ENCODE peak calls at places on chromosomes 11 and 22, in five cellular contexts. V, D, W, F and G are unnamed samples.

GRCh38 chr11:12111482-12112149 is 1.2 kb downstream of the MICAL2 start:
- DNase-seq in V (no peak), D (no peak), W (no peak), F (no peak), G (no peak)

GRCh38 chr11:32056445-32056844 is 34.4 kb upstream of the RCN1 start:
- DNase-seq in V (no peak), D (no peak), W (no peak), F (no peak), G (peak)

GRCh38 chr11:111693224-111693937 is 72.8 kb downstream of the PPP2R1B start:
- DNase-seq in V (no peak), D (no peak), W (no peak), F (no peak), G (no peak)

GRCh38 chr11:2290351-2290841 is 11.3 kb downstream of the C11orf21 start:
- DNase-seq in V (no peak), D (peak), W (no peak), F (no peak), G (peak)

GRCh38 chr22:37195921-37196320 is 7.9 kb upstream of the C1QTNF6 start:
- DNase-seq in V (no peak), D (no peak), W (no peak), F (no peak), G (peak)

GRCh38 chr11:128625766-128626165 is 38.4 kb upstream of the ETS1 start:
- DNase-seq in V (no peak), D (no peak), W (no peak), F (no peak), G (no peak)

GRCh38 chr11:6099577-6099976 is 7.9 kb upstream of the OR56B4 start:
- DNase-seq in V (no peak), D (no peak), W (no peak), F (no peak), G (no peak)

GRCh38 chr11:119085523-119085878 is 820 bp downstream of the HMBS start:
- DNase-seq in V (no peak), D (no peak), W (no peak), F (no peak), G (no peak)

GRCh38 chr11:69711824-69712801 is 8.3 kb upstream of the FGF19 start:
- DNase-seq in V (peak), D (no peak), W (no peak), F (no peak), G (no peak)

GRCh38 chr11:38297670-38298069 is 1699.6 kb upstream of the RAG2 start:
- DNase-seq in V (no peak), D (no peak), W (no peak), F (no peak), G (no peak)

GRCh38 chr11:3796796-3797328 is 492 bp downstream of the NUP98 start:
- DNase-seq in V (no peak), D (no peak), W (no peak), F (no peak), G (no peak)

GRCh38 chr11:24234822-24235508 is 261.9 kb upstream of the LUZP2 start:
- DNase-seq in V (no peak), D (no peak), W (no peak), F (no peak), G (peak)

GRCh38 chr11:33515347-33515746 is 185.3 kb downstream of the C11orf91 start:
- DNase-seq in V (no peak), D (no peak), W (no peak), F (no peak), G (no peak)

GRCh38 chr22:25900880-25901279 is 158.9 kb downstream of the MYO18B start:
- DNase-seq in V (no peak), D (no peak), W (no peak), F (no peak), G (no peak)

GRCh38 chr11:68655406-68655805 is 28.9 kb upstream of the GAL start:
- DNase-seq in V (no peak), D (no peak), W (no peak), F (no peak), G (no peak)

GRCh38 chr22:49934891-49935557 is 16.6 kb downstream of the CRELD2 start:
- DNase-seq in V (peak), D (no peak), W (peak), F (peak), G (peak)

GRCh38 chr11:15490535-15490934 is 375.8 kb downstream of the INSC start:
- DNase-seq in V (no peak), D (no peak), W (no peak), F (no peak), G (no peak)

GRCh38 chr11:69443968-69444364 is 37.5 kb upstream of the LINC01488 start:
- DNase-seq in V (no peak), D (peak), W (no peak), F (no peak), G (no peak)

GRCh38 chr11:57214087-57214395 is 23.0 kb downstream of the APLNR start:
- DNase-seq in V (no peak), D (no peak), W (no peak), F (no peak), G (peak)

GRCh38 chr11:72738199-72739141 is 13.7 kb downstream of the ARAP1 start:
- DNase-seq in V (no peak), D (peak), W (peak), F (peak), G (peak)

GRCh38 chr11:116936754-116937153 is 99.3 kb upstream of the APOA1 start:
- DNase-seq in V (no peak), D (no peak), W (no peak), F (no peak), G (no peak)

GRCh38 chr11:118152020-118152551 is 537 bp downstream of the SCN4B start:
- DNase-seq in V (no peak), D (no peak), W (no peak), F (no peak), G (no peak)

GRCh38 chr11:133991101-133991500 is 34.3 kb upstream of the IGSF9B start:
- DNase-seq in V (no peak), D (no peak), W (no peak), F (no peak), G (no peak)

GRCh38 chr11:67584205-67584880 is 731 bp downstream of the GSTP1 start:
- DNase-seq in V (no peak), D (peak), W (peak), F (peak), G (peak)

GRCh38 chr11:93902921-93903320 is 52.5 kb upstream of the VSTM5 start:
- DNase-seq in V (no peak), D (no peak), W (no peak), F (no peak), G (no peak)